ENCODE peak calls at places on chromosomes 6 and 20, in four cellular contexts. K, D, H and J are unnamed samples.
A peak's percentile ranks its signal among the peaks of the same experiment; 100 is the strongest.

GRCh38 chr6:151609146-151609962 is 115.5 kb downstream of the CCDC170 start:
- DNase-seq in K (peak; percentile 65), D (no peak), H (peak; percentile 8), J (no peak)

GRCh38 chr20:35917077-35917476 is 37.2 kb downstream of the SCAND1 start:
- DNase-seq in K (no peak), D (no peak), H (no peak), J (no peak)

GRCh38 chr20:22680031-22680740 is 95.8 kb upstream of the FOXA2 start:
- DNase-seq in K (no peak), D (no peak), H (no peak), J (no peak)

GRCh38 chr6:75751443-75751842 is 2.4 kb downstream of the MYO6 start:
- DNase-seq in K (no peak), D (no peak), H (no peak), J (no peak)

GRCh38 chr20:21361266-21361665 is 36.1 kb downstream of the NKX2-4 start:
- DNase-seq in K (no peak), D (no peak), H (no peak), J (peak; percentile 62)

GRCh38 chr6:41191569-41191968 is 9.4 kb downstream of the TREML2 start:
- DNase-seq in K (no peak), D (no peak), H (peak; percentile 54), J (no peak)

GRCh38 chr6:25056130-25056529 is 120.4 kb upstream of the RIPOR2 start:
- DNase-seq in K (no peak), D (no peak), H (no peak), J (no peak)

GRCh38 chr20:18654448-18654773 is 66.6 kb downstream of the DTD1 start:
- DNase-seq in K (no peak), D (no peak), H (no peak), J (no peak)

GRCh38 chr6:190596-191395 is 101.5 kb upstream of the DUSP22 start:
- DNase-seq in K (no peak), D (no peak), H (peak; percentile 18), J (no peak)

GRCh38 chr6:127510876-127511275 is 8.3 kb downstream of the MTCL3 start:
- DNase-seq in K (no peak), D (no peak), H (no peak), J (no peak)

GRCh38 chr6:170291271-170292110 is 613 bp upstream of the DLL1 start:
- DNase-seq in K (peak; percentile 63), D (no peak), H (peak; percentile 76), J (peak; percentile 57)
- TF ChIP-seq CTCF in K (no peak), D (no peak), H (no peak), J (peak; percentile 44)

GRCh38 chr6:27472182-27472616 is 706 bp downstream of the ZNF184 start:
- DNase-seq in K (peak; percentile 64), D (peak; percentile 47), H (peak; percentile 51), J (peak; percentile 79)
- TF ChIP-seq CTCF in K (no peak), D (no peak), H (no peak), J (no peak)

GRCh38 chr6:113994934-113995342 is 24.0 kb upstream of the HDAC2 start:
- DNase-seq in K (no peak), D (peak; percentile 92), H (peak; percentile 42), J (peak; percentile 68)
- TF ChIP-seq CTCF in K (no peak), D (peak; percentile 88), H (peak; percentile 58), J (peak; percentile 99)

DNA sequence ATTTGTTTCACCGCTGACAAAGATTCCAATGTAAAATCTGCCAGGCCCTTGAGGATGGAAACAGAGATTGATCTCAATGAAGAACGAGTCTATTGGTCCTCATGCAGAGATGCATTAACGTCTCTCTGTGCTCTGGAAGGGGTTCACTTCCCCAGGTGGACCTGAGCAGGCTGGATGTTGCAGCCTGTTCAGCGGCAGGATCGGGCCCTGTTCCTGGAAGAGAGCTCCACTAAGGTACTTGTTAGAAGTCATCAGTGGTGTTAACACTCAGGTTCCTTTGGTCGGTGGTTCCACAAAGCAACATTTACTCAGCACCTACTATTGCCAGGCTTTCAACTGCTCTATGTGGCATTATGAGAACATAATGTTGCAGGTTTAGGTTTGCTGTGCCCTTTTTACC is 107.5 kb downstream of the TCP11 start:
- DNase-seq in K (no peak), D (no peak), H (no peak), J (no peak)
- TF ChIP-seq CTCF in K (no peak), D (no peak), H (no peak), J (no peak)

DNA sequence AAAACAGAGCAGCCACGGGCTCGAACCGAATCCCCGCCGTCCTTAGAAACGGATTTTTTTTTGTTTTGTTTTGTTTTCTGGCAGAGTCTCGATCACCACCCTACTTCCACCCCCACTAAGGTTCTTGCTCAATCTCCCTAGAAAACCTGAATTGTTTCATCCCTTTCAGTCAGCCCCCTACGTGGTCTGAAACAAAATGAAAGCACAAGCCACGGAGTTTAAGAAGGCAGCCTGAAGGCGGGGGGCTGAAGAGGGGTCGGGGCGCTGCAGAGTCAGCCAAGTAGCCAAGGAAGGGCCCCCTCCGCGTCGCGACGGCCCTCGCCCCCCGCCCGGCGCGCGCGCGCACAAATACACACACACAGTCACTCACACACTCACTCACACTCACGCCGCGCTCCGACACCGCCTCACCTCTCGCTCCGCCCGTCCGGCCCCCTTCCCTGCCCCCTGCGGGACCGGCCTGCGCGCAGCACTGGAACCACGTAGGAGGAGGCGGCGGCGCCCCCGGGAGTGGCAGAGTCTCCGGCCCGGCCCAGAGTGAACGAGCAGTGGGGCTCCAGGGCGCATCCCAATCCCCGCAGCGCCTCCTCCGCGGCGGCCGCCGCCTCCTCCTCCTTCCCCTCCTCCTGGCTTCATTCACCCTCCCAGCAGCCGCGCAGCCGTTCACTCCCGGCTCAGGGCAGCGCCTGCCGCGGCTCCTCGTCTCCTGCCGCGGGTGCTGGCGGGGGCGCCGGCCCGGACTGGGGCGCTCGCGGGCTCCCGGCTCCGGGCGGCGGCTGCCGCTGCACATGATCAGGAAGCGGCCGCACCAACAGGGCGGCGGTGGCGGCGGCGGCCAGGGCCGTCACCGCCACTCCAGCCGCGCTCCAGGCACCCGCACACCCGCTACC is 1.4 kb downstream of the ATXN1 start:
- DNase-seq in K (peak; percentile 90), D (no peak), H (peak; percentile 83), J (peak; percentile 59)
- TF ChIP-seq CTCF in K (no peak), D (no peak), H (no peak), J (peak; percentile 28)

GRCh38 chr6:7566617-7567173 is 23.3 kb upstream of the SNRNP48 start:
- DNase-seq in K (no peak), D (no peak), H (no peak), J (no peak)

GRCh38 chr6:7572213-7572943 is 17.6 kb upstream of the SNRNP48 start:
- DNase-seq in K (no peak), D (no peak), H (no peak), J (no peak)

GRCh38 chr6:7566031-7566556 is 23.9 kb upstream of the SNRNP48 start:
- DNase-seq in K (no peak), D (no peak), H (no peak), J (no peak)

GRCh38 chr6:7569082-7569481 is 20.9 kb upstream of the SNRNP48 start:
- DNase-seq in K (no peak), D (no peak), H (no peak), J (no peak)

GRCh38 chr6:7568021-7568420 is 22.0 kb upstream of the SNRNP48 start:
- DNase-seq in K (no peak), D (no peak), H (no peak), J (no peak)
- TF ChIP-seq CTCF in K (no peak), D (no peak), H (no peak), J (no peak)

GRCh38 chr6:160520043-160520904 is 143.8 kb downstream of the LPA start:
- DNase-seq in K (peak; percentile 88), D (no peak), H (peak; percentile 89), J (no peak)
- TF ChIP-seq CTCF in K (peak; percentile 88), D (no peak), H (no peak), J (peak; percentile 8)